ENCODE peak calls at places on chromosomes 1 and 21, in seven cellular contexts. P is pons; V is COR-L47; K is stimulated activated CD4-positive, alpha-beta T cell treated with anti-CD3 and anti-CD28 coated beads, Interleukin-15, amount 100 ng/mL, for 1 hour; U is T-cell; C is erythroblast; Z is activated T-cell treated with anti-CD3 and anti-CD28 coated beads, Interleukin-2, amount 50 U/mL, for 24 hours. T is an unnamed sample.

GRCh38 chr1:19463204-19463803 is 22.0 kb downstream of the CAPZB start:
- DNase-seq in P (no peak), V (no peak), K (no peak), U (peak), C (no peak), Z (no peak), T (peak)

GRCh38 chr1:15714438-15715136 is 21.5 kb upstream of the SLC25A34 start:
- DNase-seq in P (peak), V (no peak), K (no peak), U (no peak), C (no peak), Z (no peak), T (no peak)

GRCh38 chr1:181106479-181106878 is 18.0 kb downstream of the IER5 start:
- DNase-seq in P (no peak), V (no peak), K (no peak), U (no peak), C (no peak), Z (no peak), T (no peak)

GRCh38 chr1:155013632-155014031 is 11.0 kb downstream of the ZBTB7B start:
- DNase-seq in P (no peak), V (no peak), K (no peak), U (no peak), C (peak), Z (no peak), T (peak)

GRCh38 chr1:15168479-15168878 is 14.9 kb downstream of the TMEM51 start:
- DNase-seq in P (peak), V (no peak), K (no peak), U (no peak), C (no peak), Z (no peak), T (no peak)

GRCh38 chr1:234696986-234697385 is 87.0 kb upstream of the IRF2BP2 start:
- DNase-seq in P (no peak), V (no peak), K (no peak), U (no peak), C (no peak), Z (no peak), T (no peak)

GRCh38 chr1:224502459-224503160 is 68.0 kb upstream of the WDR26 start:
- DNase-seq in P (peak), V (peak), K (no peak), U (no peak), C (peak), Z (no peak), T (no peak)

GRCh38 chr1:156129687-156130577 is 15.4 kb downstream of the LMNA start:
- DNase-seq in P (peak), V (peak), K (peak), U (no peak), C (peak), Z (peak), T (peak)

GRCh38 chr1:180860535-180860934 is 52.2 kb upstream of the KIAA1614 start:
- DNase-seq in P (no peak), V (no peak), K (no peak), U (no peak), C (no peak), Z (no peak), T (no peak)

GRCh38 chr1:5552787-5553484 is 439.3 kb downstream of the NPHP4 start:
- DNase-seq in P (no peak), V (no peak), K (no peak), U (no peak), C (no peak), Z (no peak), T (no peak)

GRCh38 chr1:62389531-62389930 is 47.3 kb upstream of the USP1 start:
- DNase-seq in P (no peak), V (no peak), K (no peak), U (no peak), C (no peak), Z (no peak), T (no peak)

GRCh38 chr1:212630159-212630900 is 21.8 kb downstream of the ATF3 start:
- DNase-seq in P (peak), V (peak), K (peak), U (peak), C (peak), Z (peak), T (peak)

GRCh38 chr1:201376464-201377374 is 761 bp downstream of the TNNT2 start:
- DNase-seq in P (no peak), V (no peak), K (no peak), U (no peak), C (peak), Z (no peak), T (no peak)

GRCh38 chr21:42061195-42061865 is 9.8 kb upstream of the UMODL1 start:
- DNase-seq in P (peak), V (no peak), K (no peak), U (no peak), C (no peak), Z (peak), T (no peak)

GRCh38 chr1:101300916-101301315 is 64.1 kb downstream of the S1PR1 start:
- DNase-seq in P (no peak), V (no peak), K (no peak), U (no peak), C (no peak), Z (no peak), T (no peak)

GRCh38 chr1:165900576-165901380 is 73.4 kb downstream of the UCK2 start:
- DNase-seq in P (no peak), V (peak), K (no peak), U (no peak), C (no peak), Z (no peak), T (no peak)

GRCh38 chr1:1510912-1511532 is 940 bp upstream of the ATAD3A start:
- DNase-seq in P (peak), V (no peak), K (no peak), U (no peak), C (peak), Z (no peak), T (no peak)

GRCh38 chr1:15382601-15383518 is 26.8 kb upstream of the EFHD2 start:
- DNase-seq in P (no peak), V (no peak), K (no peak), U (no peak), C (no peak), Z (no peak), T (no peak)

GRCh38 chr1:208604295-208604694 is 360.1 kb upstream of the PLXNA2 start:
- DNase-seq in P (no peak), V (no peak), K (no peak), U (no peak), C (no peak), Z (no peak), T (no peak)

GRCh38 chr1:26856604-26857469 is 6.1 kb upstream of the SFN start:
- DNase-seq in P (no peak), V (no peak), K (no peak), U (no peak), C (no peak), Z (no peak), T (no peak)

GRCh38 chr1:57272150-57272549 is 151.7 kb downstream of the DAB1 start:
- DNase-seq in P (no peak), V (no peak), K (no peak), U (no peak), C (no peak), Z (no peak), T (no peak)

GRCh38 chr1:199551967-199552565 is 475.4 kb upstream of the NR5A2 start:
- DNase-seq in P (peak), V (peak), K (no peak), U (no peak), C (peak), Z (no peak), T (no peak)

GRCh38 chr1:160641323-160642280 is 5.2 kb downstream of the SLAMF1 start:
- DNase-seq in P (no peak), V (no peak), K (no peak), U (no peak), C (no peak), Z (no peak), T (no peak)

GRCh38 chr1:77986810-77987209 is 7.9 kb upstream of the FUBP1 start:
- DNase-seq in P (no peak), V (no peak), K (no peak), U (no peak), C (no peak), Z (no peak), T (no peak)

GRCh38 chr1:150066838-150067183 is 765 bp upstream of the VPS45 start:
- DNase-seq in P (no peak), V (peak), K (peak), U (no peak), C (peak), Z (peak), T (peak)

GRCh38 chr21:28487455-28488070 is 505.1 kb downstream of the LTN1 start:
- DNase-seq in P (no peak), V (no peak), K (no peak), U (no peak), C (no peak), Z (no peak), T (no peak)

T was measured in T-helper 9 cell.